ENCODE peak calls at places on chromosome 9, in nine cellular contexts. K, O, N, W, E, Y, G, R and T are unnamed samples.

GRCh38 chr9:35914307-35914807 is 5.1 kb downstream of the SPAAR start:
- DNase-seq in G (no peak), N (no peak), E (no peak), W (peak), K (no peak), R (peak), Y (no peak), O (no peak), T (no peak)

GRCh38 chr9:110095776-110096175 is 112.2 kb downstream of the C9orf152 start:
- DNase-seq in K (no peak), R (peak), W (peak), G (no peak), N (no peak), E (peak), Y (peak), O (no peak), T (no peak)

GRCh38 chr9:14346301-14346721 is 32.4 kb upstream of the NFIB start:
- DNase-seq in G (no peak), N (no peak), R (no peak), K (no peak), E (no peak), O (no peak), Y (no peak), W (no peak), T (peak)

GRCh38 chr9:130825051-130825651 is 9.9 kb upstream of the ABL1 start:
- DNase-seq in W (peak), Y (peak), O (no peak), E (peak), K (no peak), R (peak), N (no peak), G (no peak), T (no peak)

GRCh38 chr9:36864491-36865410 is 169.3 kb downstream of the PAX5 start:
- DNase-seq in K (no peak), W (no peak), R (no peak), G (no peak), E (no peak), N (no peak), O (no peak), Y (no peak), T (no peak)

GRCh38 chr9:114810614-114811013 is 4.8 kb upstream of the TNFSF15 start:
- DNase-seq in O (no peak), K (no peak), N (no peak), Y (no peak), W (no peak), G (no peak), R (no peak), E (no peak), T (no peak)

GRCh38 chr9:39108145-39108544 is 179.8 kb downstream of the CNTNAP3 start:
- DNase-seq in Y (no peak), N (no peak), K (no peak), E (no peak), G (no peak), W (no peak), R (no peak), O (no peak), T (no peak)

GRCh38 chr9:134313470-134313869 is 12.8 kb upstream of the RXRA start:
- DNase-seq in Y (no peak), N (no peak), E (no peak), W (peak), O (no peak), G (no peak), R (no peak), K (no peak), T (no peak)

GRCh38 chr9:7086389-7086788 is 328.6 kb downstream of the KDM4C start:
- DNase-seq in W (no peak), N (no peak), R (no peak), K (no peak), Y (no peak), G (no peak), E (no peak), O (no peak), T (no peak)

GRCh38 chr9:71684566-71684965 is 83.7 kb downstream of the CEMIP2 start:
- DNase-seq in Y (no peak), R (no peak), E (no peak), G (no peak), W (no peak), K (no peak), O (no peak), N (no peak), T (no peak)

GRCh38 chr9:2260401-2261306 is 245.5 kb downstream of the SMARCA2 start:
- DNase-seq in W (peak), R (peak), G (no peak), N (no peak), K (no peak), Y (peak), O (no peak), E (no peak), T (peak)

GRCh38 chr9:34591911-34592866 is 2.7 kb upstream of the CNTFR start:
- DNase-seq in Y (no peak), W (no peak), O (no peak), R (no peak), N (no peak), G (no peak), K (no peak), E (no peak), T (no peak)

GRCh38 chr9:73132034-73132776 is 19.5 kb upstream of the ANXA1 start:
- DNase-seq in R (peak), W (peak), G (peak), E (peak), Y (peak), O (peak), K (peak), N (peak), T (peak)

GRCh38 chr9:98429613-98430012 is 174.2 kb upstream of the TBC1D2 start:
- DNase-seq in N (no peak), R (peak), W (peak), K (no peak), E (peak), O (no peak), Y (peak), G (no peak), T (no peak)

GRCh38 chr9:21395778-21396717 is 10.8 kb upstream of the IFNA2 start:
- DNase-seq in Y (peak), O (peak), E (peak), W (peak), K (peak), R (peak), G (peak), N (peak), T (peak)

GRCh38 chr9:126062158-126062929 is 264.3 kb upstream of the MVB12B start:
- DNase-seq in K (no peak), E (no peak), O (no peak), Y (no peak), N (no peak), G (no peak), W (no peak), R (no peak), T (no peak)

GRCh38 chr9:90393355-90394152 is 249.1 kb downstream of the DIRAS2 start:
- DNase-seq in N (no peak), G (no peak), Y (no peak), O (no peak), E (no peak), R (no peak), K (no peak), W (no peak), T (no peak)

GRCh38 chr9:135526730-135527571 is 5.7 kb downstream of the LCN1 start:
- DNase-seq in K (no peak), N (no peak), R (no peak), O (no peak), G (no peak), Y (no peak), W (no peak), E (no peak), T (no peak)

GRCh38 chr9:122904466-122904822 is 715 bp downstream of the RC3H2 start:
- DNase-seq in G (no peak), R (peak), W (peak), O (no peak), E (peak), Y (peak), N (peak), K (no peak), T (no peak)

GRCh38 chr9:109834855-109835254 is 54.9 kb downstream of the PALM2AKAP2 start:
- DNase-seq in E (no peak), W (no peak), K (no peak), O (no peak), Y (no peak), G (no peak), R (no peak), N (no peak), T (no peak)

GRCh38 chr9:127886401-127886972 is 9.0 kb upstream of the AK1 start:
- DNase-seq in Y (no peak), O (no peak), W (peak), R (no peak), K (peak), G (no peak), E (no peak), N (no peak), T (no peak)

GRCh38 chr9:99516657-99517049 is 294.6 kb downstream of the SEC61B start:
- DNase-seq in K (no peak), R (no peak), N (no peak), G (no peak), Y (no peak), E (no peak), W (peak), O (no peak), T (no peak)